ENCODE peak calls at places on chromosomes 4 and X, in six cellular contexts. F is WTC11, H is A549, Z is HCT116, K is K562, C is GM12878. M is an unnamed sample.

GRCh38 chr4:109803924-109804571 is 2.2 kb upstream of the CFI start:
- DNase-seq in K (no peak), C (peak; percentile 7), Z (peak; percentile 51), F (peak; percentile 18), H (peak; percentile 22), M (peak; percentile 61)

GRCh38 chr4:124940387-124940786 is 227.9 kb upstream of the ANKRD50 start:
- DNase-seq in Z (peak; percentile 62), C (no peak), K (no peak), F (no peak), H (no peak), M (no peak)

GRCh38 chr4:7335363-7336066 is 99.2 kb downstream of the PSAPL1 start:
- DNase-seq in Z (peak; percentile 42), C (peak; percentile 1), F (peak; percentile 91), K (peak; percentile 78), H (peak; percentile 69), M (peak; percentile 71)

GRCh38 chr4:139740531-139741041 is 75.0 kb downstream of the MGST2 start:
- DNase-seq in C (no peak), K (no peak), Z (no peak), F (no peak), H (peak; percentile 6), M (peak; percentile 62)

GRCh38 chrX:129540725-129541184 is 696 bp downstream of the OCRL start:
- DNase-seq in F (peak; percentile 12), Z (no peak), H (peak; percentile 25), K (no peak), C (no peak), M (peak; percentile 64)

GRCh38 chr4:93184093-93184492 is 644.5 kb upstream of the ATOH1 start:
- DNase-seq in C (no peak), F (no peak), Z (no peak), K (no peak), H (no peak), M (no peak)

GRCh38 chrX:109875831-109876230 is 127.1 kb upstream of the TMEM164 start:
- DNase-seq in Z (no peak), F (no peak), C (no peak), H (no peak), K (no peak), M (no peak)

GRCh38 chrX:118593407-118593806 is 97.8 kb downstream of the DOCK11 start:
- DNase-seq in H (no peak), K (no peak), Z (no peak), F (no peak), C (no peak), M (peak; percentile 19)

GRCh38 chrX:129511689-129512088 is 11.6 kb downstream of the SMARCA1 start:
- DNase-seq in C (no peak), F (no peak), H (no peak), Z (no peak), K (no peak), M (no peak)

GRCh38 chrX:78104447-78105176 is 564 bp downstream of the PGK1 start:
- DNase-seq in F (peak; percentile 17), C (no peak), H (peak; percentile 35), K (peak; percentile 29), Z (no peak), M (peak; percentile 87)

GRCh38 chr4:141352775-141353544 is 132.3 kb downstream of the ZNF330 start:
- DNase-seq in C (no peak), F (no peak), H (no peak), K (no peak), Z (no peak), M (peak; percentile 71)

GRCh38 chr4:304987-305680 is at the start of gene ZNF732:
- DNase-seq in F (peak; percentile 89), K (peak; percentile 9), H (no peak), Z (no peak), C (no peak), M (no peak)

GRCh38 chr4:153274967-153275366 is 69.5 kb upstream of the MND1 start:
- DNase-seq in Z (no peak), K (no peak), C (no peak), F (no peak), H (no peak), M (no peak)

GRCh38 chr4:3079694-3080123 is 5.2 kb downstream of the HTT start:
- DNase-seq in C (peak; percentile 54), Z (no peak), H (no peak), F (no peak), K (no peak), M (no peak)

GRCh38 chr4:8120518-8120917 is 38.1 kb downstream of the ABLIM2 start:
- DNase-seq in K (no peak), F (no peak), C (no peak), Z (no peak), H (no peak), M (no peak)

GRCh38 chrX:102669526-102669925 is 18.2 kb downstream of the GPRASP1 start:
- DNase-seq in K (no peak), C (no peak), Z (no peak), H (no peak), F (no peak), M (no peak)

GRCh38 chr4:137627938-137628460 is 95.7 kb upstream of the PCDH18 start:
- DNase-seq in K (no peak), Z (no peak), C (no peak), H (no peak), F (no peak), M (no peak)

GRCh38 chr4:57110635-57111546 is 706 bp upstream of the IGFBP7 start:
- DNase-seq in H (no peak), F (peak; percentile 26), K (no peak), Z (no peak), C (no peak), M (peak; percentile 99)

GRCh38 chr4:8035371-8035780 is 95.7 kb upstream of the AFAP1 start:
- DNase-seq in Z (no peak), H (no peak), F (no peak), C (no peak), K (no peak), M (peak; percentile 88)

GRCh38 chrX:22970861-22971260 is 28.9 kb upstream of the DDX53 start:
- DNase-seq in C (no peak), F (no peak), K (no peak), H (no peak), Z (no peak), M (no peak)

GRCh38 chrX:109740076-109740809 is 7.2 kb upstream of the ACSL4 start:
- DNase-seq in C (no peak), H (peak; percentile 19), Z (no peak), K (no peak), F (no peak), M (peak; percentile 75)

GRCh38 chrX:17919896-17920446 is 58.9 kb upstream of the RAI2 start:
- DNase-seq in F (no peak), Z (no peak), K (peak; percentile 39), H (no peak), C (no peak), M (no peak)

GRCh38 chr4:120052840-120053239 is 13.8 kb downstream of the MAD2L1 start:
- DNase-seq in C (no peak), F (no peak), H (no peak), K (no peak), Z (no peak), M (peak; percentile 32)

GRCh38 chr4:69823481-69824186 is 36.3 kb downstream of the SULT1E1 start:
- DNase-seq in Z (peak; percentile 18), K (no peak), H (no peak), F (peak; percentile 30), C (no peak), M (peak; percentile 41)

GRCh38 chr4:10186228-10187214 is 69.9 kb upstream of the WDR1 start:
- DNase-seq in H (no peak), C (no peak), F (no peak), K (peak; percentile 60), Z (no peak), M (peak; percentile 42)

GRCh38 chr4:184100297-184100885 is 117.3 kb downstream of the ENPP6 start:
- DNase-seq in F (no peak), Z (peak; percentile 10), K (peak; percentile 71), C (no peak), H (peak; percentile 23), M (peak; percentile 49)

GRCh38 chr4:148954011-148954749 is 512.0 kb upstream of the NR3C2 start:
- DNase-seq in H (no peak), F (no peak), Z (no peak), C (no peak), K (no peak), M (no peak)

GRCh38 chr4:17934286-17934685 is 87.3 kb downstream of the LCORL start:
- DNase-seq in C (no peak), K (no peak), H (no peak), Z (no peak), F (no peak), M (no peak)

DNA sequence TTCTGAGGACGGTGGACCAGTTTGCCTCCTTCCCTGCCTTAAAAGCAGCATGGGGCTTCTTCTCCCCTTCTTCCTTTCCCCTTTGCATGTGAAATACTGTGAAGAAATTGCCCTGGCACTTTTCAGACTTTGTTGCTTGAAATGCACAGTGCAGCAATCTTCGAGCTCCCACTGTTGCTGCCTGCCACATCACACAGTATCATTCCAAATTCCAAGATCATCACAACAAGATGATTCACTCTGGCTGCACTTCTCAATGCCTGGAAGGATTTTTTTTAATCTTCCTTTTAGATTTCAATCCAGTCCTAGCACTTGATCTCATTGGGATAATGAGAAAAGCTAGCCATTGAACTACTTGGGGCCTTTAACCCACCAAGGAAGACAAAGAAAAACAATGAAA is 255.3 kb downstream of the RAPGEF2 start:
- DNase-seq in H (no peak), K (no peak), F (no peak), C (no peak), Z (no peak), M (no peak)
- TF ChIP-seq CTCF in H (no peak), K (no peak), F (no peak), C (no peak), Z (no peak), M (no peak)

DNA sequence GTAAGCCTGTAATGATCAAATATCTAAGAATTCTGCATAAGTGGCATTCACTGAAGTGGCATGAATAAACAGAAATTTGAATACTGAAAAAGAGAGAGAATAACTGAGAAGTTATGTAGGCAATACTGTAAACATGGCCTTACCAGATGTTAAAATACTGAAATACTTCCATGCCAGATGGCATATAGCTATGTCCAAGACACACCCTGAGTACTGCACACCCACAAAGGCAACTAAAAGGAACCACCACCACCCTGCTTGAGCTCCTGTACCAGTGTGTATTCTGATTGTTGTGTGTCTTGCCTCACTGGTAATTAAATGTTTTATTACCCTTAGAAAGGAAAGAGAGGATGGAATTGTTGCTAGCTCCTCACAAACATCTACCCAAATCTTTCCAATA is 192.1 kb downstream of the ADAMTS3 start:
- DNase-seq in Z (no peak), F (no peak), K (no peak), H (no peak), C (no peak), M (no peak)
- TF ChIP-seq MAX in Z (no peak), F (no peak), K (no peak), H (no peak), C (no peak), M (no peak)

DNA sequence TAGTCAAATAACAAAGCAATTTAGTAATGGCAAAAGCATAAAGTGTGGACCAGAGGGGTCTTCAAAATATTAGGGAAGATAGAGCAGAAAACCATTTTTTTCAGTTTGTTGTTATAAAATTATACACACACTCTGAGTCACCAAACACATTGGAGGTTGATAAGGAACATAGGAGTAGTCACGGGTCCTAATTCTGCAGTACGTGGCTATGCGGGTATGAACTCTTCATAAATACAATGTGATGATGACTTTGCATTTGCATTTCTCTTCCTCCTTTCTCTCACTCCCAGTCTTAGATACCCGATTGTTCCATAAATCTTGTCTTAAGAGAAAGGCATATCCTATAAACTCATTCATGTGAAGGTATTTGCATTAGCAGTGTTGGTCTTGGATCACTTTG is 223.5 kb downstream of the PALLD start:
- DNase-seq in F (no peak), H (no peak), K (no peak), Z (no peak), C (no peak), M (no peak)
- TF ChIP-seq CTCF in F (no peak), H (no peak), K (no peak), Z (no peak), C (no peak), M (no peak)

GRCh38 chr4:95572304-95572991 is 23.7 kb upstream of the UNC5C start:
- DNase-seq in K (no peak), C (no peak), Z (no peak), F (no peak), H (no peak), M (peak; percentile 69)
- TF ChIP-seq MAX in K (no peak), C (no peak), Z (no peak), F (no peak), H (no peak), M (no peak)

M was measured in NB4.